ENCODE peak calls at places on chromosomes 6 and 20, in six cellular contexts. H, X, J, P, K and B are unnamed samples.

GRCh38 chr6:3052481-3053230 is 15.6 kb upstream of the RIPK1 start:
- DNase-seq in P (no peak), K (no peak), H (no peak), X (no peak), J (peak), B (no peak)

GRCh38 chr20:38585404-38586180 is 4.6 kb downstream of the ADIG start:
- DNase-seq in H (no peak), J (no peak), K (no peak), P (no peak), X (no peak), B (no peak)

GRCh38 chr6:136529655-136530054 is 20.6 kb downstream of the MAP7 start:
- DNase-seq in K (no peak), X (no peak), P (no peak), J (no peak), H (no peak), B (no peak)

GRCh38 chr20:62920039-62920645 is 6.2 kb downstream of the DIDO1 start:
- DNase-seq in J (no peak), P (no peak), X (no peak), H (no peak), K (no peak), B (no peak)

GRCh38 chr6:122081921-122082320 is 317.5 kb upstream of the HSF2 start:
- DNase-seq in X (no peak), H (no peak), J (no peak), K (no peak), P (no peak), B (no peak)

GRCh38 chr6:6317386-6317785 is 3.1 kb downstream of the F13A1 start:
- DNase-seq in K (no peak), X (no peak), H (no peak), J (no peak), P (no peak), B (no peak)

GRCh38 chr6:8246403-8246802 is 144.1 kb upstream of the EEF1E1 start:
- DNase-seq in J (no peak), H (no peak), P (no peak), K (no peak), X (no peak), B (no peak)

GRCh38 chr6:134347916-134348805 is 30.2 kb upstream of the SGK1 start:
- DNase-seq in P (peak), J (no peak), X (peak), K (no peak), H (peak), B (no peak)

GRCh38 chr6:4403828-4404227 is 268.5 kb upstream of the ECI2 start:
- DNase-seq in P (no peak), X (peak), K (no peak), H (no peak), J (no peak), B (no peak)

GRCh38 chr6:87789198-87789899 is 87.3 kb upstream of the AKIRIN2 start:
- DNase-seq in J (peak), H (peak), X (peak), K (no peak), P (no peak), B (no peak)

GRCh38 chr6:129140571-129140970 is 257.6 kb downstream of the LAMA2 start:
- DNase-seq in P (no peak), J (no peak), K (no peak), H (no peak), X (peak), B (no peak)

GRCh38 chr20:33443006-33443511 is 504 bp downstream of the SNTA1 start:
- DNase-seq in K (peak), P (no peak), X (no peak), J (peak), H (no peak), B (no peak)

GRCh38 chr6:99589290-99589672 is 17.4 kb upstream of the PRDM13 start:
- DNase-seq in J (no peak), P (no peak), H (no peak), K (no peak), X (no peak), B (no peak)

GRCh38 chr6:37638414-37639079 is 59.1 kb downstream of the MDGA1 start:
- DNase-seq in J (no peak), K (no peak), H (no peak), X (peak), P (no peak), B (no peak)

GRCh38 chr6:117232191-117232590 is 33.2 kb upstream of the VGLL2 start:
- DNase-seq in H (no peak), J (no peak), K (no peak), P (no peak), X (no peak), B (no peak)

GRCh38 chr6:157452096-157452495 is 71.1 kb downstream of the ZDHHC14 start:
- DNase-seq in J (no peak), P (no peak), H (no peak), X (no peak), K (no peak), B (no peak)

GRCh38 chr6:160973311-160973710 is 18.3 kb upstream of the MAP3K4 start:
- DNase-seq in K (no peak), X (peak), H (no peak), P (no peak), J (peak), B (no peak)

GRCh38 chr20:23086056-23086551 is at the start of gene CD93:
- DNase-seq in H (no peak), X (no peak), P (no peak), K (no peak), J (no peak), B (no peak)

GRCh38 chr6:151014404-151015150 is 149.1 kb downstream of the MTHFD1L start:
- DNase-seq in H (peak), K (peak), X (peak), J (peak), P (peak), B (no peak)

GRCh38 chr6:166251196-166251595 is 57.0 kb downstream of the PRR18 start:
- DNase-seq in X (no peak), H (no peak), P (no peak), J (no peak), K (no peak), B (no peak)

GRCh38 chr20:23265226-23265625 is 85.4 kb upstream of the NXT1 start:
- DNase-seq in H (no peak), X (peak), P (no peak), J (no peak), K (no peak), B (no peak)

GRCh38 chr6:109389650-109390274 is 7.5 kb upstream of the CD164 start:
- DNase-seq in X (no peak), K (no peak), J (no peak), P (no peak), H (no peak), B (no peak)

GRCh38 chr20:46401478-46401860 is 4.9 kb downstream of the ELMO2 start:
- DNase-seq in H (no peak), P (no peak), J (no peak), X (no peak), K (peak), B (no peak)

GRCh38 chr20:41316602-41317535 is 662 bp downstream of the ZHX3 start:
- DNase-seq in P (no peak), K (peak), X (peak), H (peak), J (peak), B (no peak)

GRCh38 chr20:41234546-41234945 is 83.0 kb downstream of the ZHX3 start:
- DNase-seq in X (no peak), P (no peak), H (no peak), K (no peak), J (no peak), B (no peak)

DNA sequence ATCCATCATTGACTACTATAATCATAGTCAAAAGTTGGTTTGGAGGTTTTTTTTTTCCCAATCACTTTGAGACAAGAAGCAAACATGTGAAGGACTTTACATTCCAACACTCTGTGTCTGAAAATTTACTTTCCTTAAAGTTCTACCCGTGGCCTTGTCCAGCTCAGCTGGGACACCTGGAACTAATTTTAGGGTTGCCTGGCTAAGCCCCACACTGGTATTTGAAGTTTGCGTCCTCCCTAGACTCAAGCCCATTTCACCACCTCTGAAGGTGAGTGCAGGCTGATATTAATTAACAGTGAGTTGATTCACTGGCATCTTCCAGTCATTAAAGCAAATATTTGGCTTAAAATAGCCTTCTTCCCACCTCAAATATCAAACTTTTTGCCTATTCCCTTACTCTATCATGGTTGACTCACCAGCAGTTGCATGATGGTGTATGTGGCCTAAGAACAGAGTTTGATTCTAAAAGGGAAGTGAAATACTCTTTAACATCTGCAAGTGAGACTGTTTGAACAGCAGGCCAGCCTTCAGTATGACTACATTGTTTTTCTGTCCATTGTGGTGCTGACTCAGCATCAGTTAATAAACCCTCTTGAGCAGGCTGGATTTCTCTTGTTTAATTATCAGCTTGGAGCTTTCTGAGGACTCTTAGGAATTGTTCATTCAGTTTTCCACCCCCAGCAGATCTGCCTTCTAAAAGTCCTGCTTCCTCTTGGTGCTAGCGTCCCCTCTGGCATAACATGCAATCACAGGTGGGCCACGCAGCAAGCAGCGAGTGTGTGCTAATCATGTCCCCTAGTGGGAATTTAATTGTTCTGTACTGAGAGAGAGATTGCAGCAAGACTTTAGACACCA is 1.8 kb upstream of the PRDM1 start:
- DNase-seq in X (peak), K (peak), P (no peak), H (no peak), J (peak), B (no peak)
- H3K27ac ChIP-seq in X (peak), K (peak), P (peak), H (peak), J (peak), B (peak)

DNA sequence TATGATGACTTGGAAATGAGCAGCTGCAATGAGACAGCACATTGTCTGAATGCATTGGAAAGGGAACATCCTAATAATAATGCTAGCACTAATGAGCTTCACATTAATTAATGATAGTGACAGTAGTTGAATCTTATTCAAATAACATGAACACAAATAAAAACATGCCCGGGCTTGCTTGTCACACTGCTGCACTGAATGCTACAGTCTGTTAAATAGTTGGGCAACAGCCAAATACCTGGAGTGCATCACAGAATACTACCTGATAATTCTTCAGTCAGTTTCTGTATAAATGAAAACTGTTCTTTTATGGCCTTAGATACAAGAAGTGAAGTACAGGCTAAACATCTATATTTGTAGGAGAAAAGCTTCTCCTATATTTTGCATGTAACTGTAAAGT is 458.7 kb downstream of the RNF144B start:
- DNase-seq in X (no peak), P (no peak), J (no peak), K (no peak), H (peak), B (no peak)
- H3K27ac ChIP-seq in X (no peak), P (no peak), J (no peak), K (no peak), H (no peak), B (no peak)

GRCh38 chr20:48924711-48925109 is 3.2 kb downstream of the ARFGEF2 start:
- DNase-seq in P (no peak), J (no peak), K (no peak), H (no peak), X (no peak), B (no peak)
- H3K27ac ChIP-seq in P (no peak), J (peak), K (peak), H (no peak), X (no peak), B (no peak)

GRCh38 chr6:15522856-15523529 is 139.8 kb downstream of the DTNBP1 start:
- DNase-seq in K (no peak), X (no peak), P (no peak), J (no peak), H (no peak), B (no peak)

GRCh38 chr6:15521516-15521915 is 141.3 kb downstream of the DTNBP1 start:
- DNase-seq in K (no peak), P (no peak), J (no peak), X (no peak), H (no peak), B (no peak)

GRCh38 chr6:15520616-15521203 is 142.1 kb downstream of the DTNBP1 start:
- DNase-seq in J (no peak), K (no peak), P (no peak), X (no peak), H (no peak), B (no peak)

GRCh38 chr6:15522427-15522826 is 140.4 kb downstream of the DTNBP1 start:
- DNase-seq in P (no peak), X (no peak), H (no peak), K (no peak), J (no peak), B (no peak)

GRCh38 chr6:15522026-15522425 is 140.8 kb downstream of the DTNBP1 start:
- DNase-seq in K (no peak), P (no peak), X (no peak), J (no peak), H (no peak), B (no peak)
- H3K27ac ChIP-seq in K (no peak), P (no peak), X (no peak), J (no peak), H (no peak), B (no peak)

DNA sequence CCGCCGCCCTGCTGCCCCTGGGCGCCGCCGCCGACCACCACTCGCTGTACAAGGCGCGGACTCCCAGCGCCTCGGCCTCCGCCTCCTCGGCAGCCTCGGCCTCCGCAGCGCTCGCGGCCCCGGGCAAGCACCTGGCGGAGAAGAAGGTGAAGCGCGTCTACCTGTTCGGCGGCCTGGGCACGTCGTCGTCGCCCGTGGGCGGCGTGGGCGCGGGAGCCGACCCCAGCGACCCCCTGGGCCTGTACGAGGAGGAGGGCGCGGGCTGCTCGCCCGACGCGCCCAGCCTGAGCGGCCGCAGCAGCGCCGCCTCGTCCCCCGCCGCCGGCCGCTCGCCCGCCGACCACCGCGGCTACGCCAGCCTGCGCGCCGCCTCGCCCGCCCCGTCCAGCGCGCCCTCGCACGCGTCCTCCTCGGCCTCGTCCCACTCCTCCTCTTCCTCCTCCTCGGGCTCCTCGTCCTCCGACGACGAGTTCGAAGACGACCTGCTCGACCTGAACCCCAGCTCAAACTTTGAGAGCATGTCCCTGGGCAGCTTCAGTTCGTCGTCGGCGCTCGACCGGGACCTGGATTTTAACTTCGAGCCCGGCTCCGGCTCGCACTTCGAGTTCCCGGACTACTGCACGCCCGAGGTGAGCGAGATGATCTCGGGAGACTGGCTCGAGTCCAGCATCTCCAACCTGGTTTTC is 1.9 kb downstream of the SOX4 start:
- DNase-seq in J (peak), K (peak), X (no peak), H (peak), P (no peak), B (no peak)
- H3K27ac ChIP-seq in J (peak), K (no peak), X (peak), H (peak), P (peak), B (peak)

DNA sequence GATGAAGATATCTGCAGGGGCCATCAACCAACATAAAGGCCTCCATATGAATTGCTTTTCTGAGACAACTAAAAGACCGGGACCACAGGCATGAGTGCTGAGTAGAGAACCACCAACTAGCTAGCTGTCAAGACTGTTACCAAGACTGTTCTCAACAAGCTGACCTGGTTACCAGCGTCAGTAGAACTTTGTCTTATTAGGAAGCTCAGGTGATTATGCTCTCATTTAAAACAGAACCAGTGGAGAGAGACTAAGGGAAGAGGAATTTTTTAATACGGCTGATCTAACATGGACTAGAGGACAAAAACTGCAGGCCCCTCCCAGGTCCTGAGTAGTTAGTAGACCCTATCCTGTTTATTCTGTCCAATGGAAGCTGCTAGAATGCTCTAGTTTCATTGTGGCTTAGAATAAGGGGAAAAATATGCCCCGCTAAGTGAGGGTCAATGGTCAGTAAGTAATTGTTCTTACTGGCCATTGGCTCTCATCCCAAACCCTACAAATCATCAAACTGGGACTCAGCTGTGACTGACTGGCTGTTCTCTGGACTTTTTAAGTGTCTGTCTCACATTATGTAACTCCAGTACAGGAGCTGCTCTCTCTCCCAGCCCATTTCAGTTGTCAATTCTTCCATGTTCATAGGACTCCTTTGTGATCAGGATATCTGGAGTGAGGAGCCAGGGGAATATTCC is 3.8 kb upstream of the DYNLRB1 start:
- DNase-seq in P (no peak), J (no peak), X (peak), H (no peak), K (no peak), B (no peak)
- H3K27ac ChIP-seq in P (no peak), J (peak), X (peak), H (no peak), K (no peak), B (peak)

GRCh38 chr6:35343092-35343834 is 905 bp downstream of the PPARD start:
- DNase-seq in K (no peak), P (no peak), J (no peak), X (peak), H (no peak), B (no peak)

GRCh38 chr6:35341557-35341956 is 801 bp upstream of the PPARD start:
- DNase-seq in X (no peak), J (no peak), P (no peak), H (no peak), K (no peak), B (no peak)

GRCh38 chr6:35342258-35343091 is at the start of gene PPARD:
- DNase-seq in X (peak), P (peak), K (peak), H (peak), J (peak), B (peak)

GRCh38 chr6:35343835-35344550 is 1.6 kb downstream of the PPARD start:
- DNase-seq in H (no peak), J (no peak), X (no peak), P (no peak), K (no peak), B (no peak)
- H3K27ac ChIP-seq in H (peak), J (peak), X (peak), P (peak), K (no peak), B (peak)

DNA sequence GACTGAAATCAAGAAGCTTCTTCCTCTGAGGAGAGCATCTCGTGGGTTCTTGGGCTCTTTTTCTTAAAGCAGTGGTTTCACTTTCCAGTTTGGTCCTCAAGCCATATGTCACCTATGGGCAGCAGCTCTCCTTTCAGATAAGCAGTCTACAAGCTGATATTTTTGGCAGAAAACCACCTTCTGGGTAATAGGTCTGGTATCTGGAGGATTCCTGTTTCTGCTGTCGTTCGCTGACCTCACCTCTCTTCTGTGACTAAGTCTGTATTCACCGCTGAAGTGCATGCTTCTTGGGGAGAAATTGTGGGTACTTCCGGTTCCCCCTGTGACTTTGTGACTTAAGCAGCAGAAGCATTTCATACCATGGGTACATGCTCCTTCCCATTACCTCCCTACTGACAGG is 193.6 kb downstream of the EDN1 start:
- DNase-seq in X (peak), K (peak), P (peak), J (no peak), H (no peak), B (no peak)
- H3K27ac ChIP-seq in X (no peak), K (peak), P (peak), J (no peak), H (no peak), B (no peak)